ENCODE peak calls at places on chromosomes 6 and 20, in six cellular contexts. P is left ventricle myocardium inferior, Z is hypothalamus, Y is tibial artery, U is lung microvascular endothelial cell, L is pancreas. T is an unnamed sample.

GRCh38 chr20:64161595-64162238 is 2.5 kb upstream of the MYT1 start:
- DNase-seq in Y (no peak), P (peak; percentile 38), U (peak; percentile 63), L (peak; percentile 34), Z (peak; percentile 22), T (no peak)

GRCh38 chr20:62735331-62735821 is 26.7 kb downstream of the NTSR1 start:
- DNase-seq in P (no peak), Y (peak; percentile 51), L (no peak), U (no peak), Z (no peak), T (peak; percentile 54)

GRCh38 chr6:52304917-52305316 is 20.4 kb upstream of the MCM3 start:
- DNase-seq in U (peak; percentile 33), L (no peak), Z (no peak), Y (no peak), P (no peak), T (no peak)

GRCh38 chr6:150599199-150600002 is at the start of gene PLEKHG1:
- DNase-seq in L (peak; percentile 44), P (peak; percentile 80), U (peak; percentile 77), Z (peak; percentile 50), Y (peak; percentile 74), T (peak; percentile 84)

GRCh38 chr6:130136803-130137202 is 85.9 kb downstream of the SAMD3 start:
- DNase-seq in Y (no peak), L (no peak), U (no peak), P (no peak), Z (no peak), T (no peak)

GRCh38 chr6:3831741-3832530 is 17.2 kb upstream of the FAM50B start:
- DNase-seq in U (peak; percentile 68), L (no peak), P (no peak), Y (no peak), Z (no peak), T (no peak)

GRCh38 chr6:22883061-22883717 is 313.8 kb downstream of the HDGFL1 start:
- DNase-seq in P (no peak), Y (no peak), U (peak; percentile 35), L (no peak), Z (no peak), T (no peak)

GRCh38 chr20:57507477-57507876 is 17.5 kb downstream of the CTCFL start:
- DNase-seq in U (peak; percentile 26), Z (no peak), L (no peak), Y (no peak), P (no peak), T (no peak)

GRCh38 chr20:19114410-19114809 is 98.0 kb upstream of the SLC24A3 start:
- DNase-seq in Y (no peak), Z (no peak), P (no peak), U (no peak), L (no peak), T (no peak)

GRCh38 chr6:44333273-44333919 is 9.1 kb upstream of the SPATS1 start:
- DNase-seq in Z (no peak), L (no peak), U (no peak), Y (no peak), P (no peak), T (no peak)

GRCh38 chr6:105200133-105200730 is 20.4 kb upstream of the POPDC3 start:
- DNase-seq in Z (no peak), L (no peak), P (no peak), U (no peak), Y (no peak), T (no peak)

GRCh38 chr20:44758247-44759101 is 12.8 kb downstream of the KCNK15 start:
- DNase-seq in P (no peak), U (no peak), Z (no peak), Y (no peak), L (no peak), T (no peak)

GRCh38 chr20:3661060-3661820 is 2.0 kb downstream of the GFRA4 start:
- DNase-seq in U (no peak), Z (no peak), P (no peak), Y (peak; percentile 50), L (no peak), T (peak; percentile 48)

GRCh38 chr6:158894192-158894591 is 75.0 kb upstream of the EZR start:
- DNase-seq in Z (no peak), L (no peak), Y (no peak), P (no peak), U (peak; percentile 57), T (no peak)

GRCh38 chr6:25556516-25556915 is 95.5 kb upstream of the SCGN start:
- DNase-seq in Z (peak; percentile 60), Y (peak; percentile 80), L (peak; percentile 67), U (peak; percentile 78), P (peak; percentile 70), T (peak; percentile 83)

GRCh38 chr6:152348116-152348515 is 289.0 kb downstream of the SYNE1 start:
- DNase-seq in L (no peak), Z (no peak), Y (no peak), U (no peak), P (no peak), T (no peak)

GRCh38 chr20:4017051-4017702 is 1.8 kb upstream of the RNF24 start:
- DNase-seq in P (no peak), U (no peak), Z (no peak), L (no peak), Y (no peak), T (no peak)

GRCh38 chr6:148747493-148748160 is 797 bp downstream of the UST start:
- DNase-seq in Y (peak; percentile 78), L (peak; percentile 51), Z (no peak), U (peak; percentile 7), P (peak; percentile 36), T (peak; percentile 85)

GRCh38 chr6:12289655-12290489 is at the start of gene EDN1:
- DNase-seq in Z (peak; percentile 52), Y (peak; percentile 87), P (peak; percentile 67), L (peak; percentile 78), U (peak; percentile 98), T (peak; percentile 84)

GRCh38 chr6:110946498-110946897 is 12.0 kb upstream of the GTF3C6 start:
- DNase-seq in Y (no peak), U (no peak), Z (no peak), L (no peak), P (no peak), T (no peak)

GRCh38 chr6:168884646-168885086 is 369.0 kb downstream of the THBS2 start:
- DNase-seq in U (peak; percentile 29), Y (peak; percentile 79), L (peak; percentile 45), Z (peak; percentile 39), P (peak; percentile 75), T (no peak)

GRCh38 chr6:89976141-89977020 is 82.1 kb downstream of the GJA10 start:
- DNase-seq in Z (no peak), P (no peak), Y (no peak), L (no peak), U (no peak), T (no peak)

GRCh38 chr20:4038047-4038459 is 22.7 kb upstream of the RNF24 start:
- DNase-seq in L (peak; percentile 62), Y (peak; percentile 77), U (peak; percentile 43), P (peak; percentile 68), Z (peak; percentile 7), T (peak; percentile 88)

GRCh38 chr6:44386364-44386928 is 1.1 kb upstream of the CDC5L start:
- DNase-seq in Z (no peak), U (no peak), L (peak; percentile 72), Y (peak; percentile 82), P (no peak), T (peak; percentile 71)

GRCh38 chr6:111825439-111825838 is 47.8 kb downstream of the FYN start:
- DNase-seq in L (no peak), Y (no peak), Z (no peak), P (no peak), U (no peak), T (no peak)